ENCODE peak calls at places on chromosome 18, in seven cellular contexts. O is neuronal stem cell, V is stomach, R is body of pancreas, W is SK-N-SH, L is K562, P is pancreas. T is an unnamed sample.

GRCh38 chr18:70454705-70455322 is 166.0 kb downstream of the SOCS6 start:
- DNase-seq in O (peak; percentile 64), R (peak; percentile 26), V (no peak), L (peak; percentile 72), W (peak; percentile 55), P (no peak), T (peak; percentile 20)

GRCh38 chr18:38023871-38024270 is 458.3 kb upstream of the CELF4 start:
- DNase-seq in V (no peak), P (no peak), W (no peak), L (no peak), O (no peak), R (no peak), T (no peak)

GRCh38 chr18:51621103-51621969 is 423.9 kb upstream of the MEX3C start:
- DNase-seq in R (peak; percentile 72), W (peak; percentile 53), P (peak; percentile 26), L (peak; percentile 59), O (peak; percentile 81), V (peak; percentile 41), T (no peak)

GRCh38 chr18:34746614-34747013 is 36.5 kb downstream of the DTNA start:
- DNase-seq in W (no peak), V (no peak), O (no peak), L (no peak), R (no peak), P (no peak), T (no peak)

GRCh38 chr18:12645264-12645663 is 12.6 kb downstream of the SPIRE1 start:
- DNase-seq in O (no peak), V (no peak), W (no peak), L (no peak), R (no peak), P (no peak), T (no peak)

GRCh38 chr18:59822612-59823275 is 77.1 kb upstream of the PMAIP1 start:
- DNase-seq in W (no peak), O (no peak), R (no peak), L (no peak), V (no peak), P (no peak), T (no peak)

GRCh38 chr18:54734059-54734458 is 94.2 kb upstream of the RAB27B start:
- DNase-seq in V (no peak), O (no peak), R (no peak), P (no peak), L (peak; percentile 45), W (no peak), T (no peak)

GRCh38 chr18:28485918-28486317 is 309.0 kb upstream of the CDH2 start:
- DNase-seq in V (no peak), R (no peak), W (no peak), L (no peak), O (no peak), P (no peak), T (no peak)

GRCh38 chr18:77127769-77128671 is 4.6 kb downstream of the MBP start:
- DNase-seq in V (no peak), R (peak; percentile 68), P (peak; percentile 61), O (no peak), W (no peak), L (no peak), T (peak; percentile 20)

GRCh38 chr18:25724997-25725396 is 365.4 kb downstream of the SS18 start:
- DNase-seq in R (no peak), V (no peak), L (no peak), O (no peak), W (no peak), P (no peak), T (peak; percentile 9)

GRCh38 chr18:35756506-35757117 is 175.1 kb downstream of the GALNT1 start:
- DNase-seq in L (peak; percentile 69), R (peak; percentile 54), O (peak; percentile 58), W (peak; percentile 67), V (peak; percentile 40), P (peak; percentile 27), T (peak; percentile 55)

GRCh38 chr18:33871363-33872025 is 293.5 kb downstream of the ASXL3 start:
- DNase-seq in V (no peak), W (no peak), O (no peak), L (no peak), R (no peak), P (no peak), T (no peak)

GRCh38 chr18:23593720-23594119 is 7.4 kb upstream of the NPC1 start:
- DNase-seq in W (no peak), O (no peak), R (no peak), P (no peak), V (no peak), L (no peak), T (no peak)

GRCh38 chr18:9941660-9942059 is 27.8 kb downstream of the VAPA start:
- DNase-seq in W (no peak), V (no peak), P (no peak), R (no peak), O (no peak), L (no peak), T (no peak)
- H3K36me3 ChIP-seq in W (peaks cover 68% of the 10 kb centered on the region), V (peaks cover 87% of the 10 kb centered on the region), P (peaks cover 7% of the 10 kb centered on the region), R (peaks cover 16% of the 10 kb centered on the region), O (peaks cover 93% of the 10 kb centered on the region), L (peaks cover 97% of the 10 kb centered on the region), T (peaks cover 17% of the 10 kb centered on the region)

GRCh38 chr18:41131050-41131449 is 824.0 kb upstream of the PIK3C3 start:
- DNase-seq in L (no peak), V (no peak), O (no peak), W (no peak), R (no peak), P (no peak), T (no peak)

GRCh38 chr18:41128126-41128525 is 826.9 kb upstream of the PIK3C3 start:
- DNase-seq in V (no peak), W (no peak), L (no peak), O (no peak), P (no peak), R (no peak), T (no peak)

GRCh38 chr18:41121116-41121826 is 833.8 kb upstream of the PIK3C3 start:
- DNase-seq in V (no peak), L (no peak), R (no peak), O (peak; percentile 5), W (no peak), P (no peak), T (no peak)

GRCh38 chr18:41128545-41128944 is 826.5 kb upstream of the PIK3C3 start:
- DNase-seq in W (no peak), P (no peak), O (no peak), V (no peak), R (no peak), L (no peak), T (no peak)

GRCh38 chr18:41126541-41127235 is 828.3 kb upstream of the PIK3C3 start:
- DNase-seq in O (no peak), W (no peak), P (no peak), L (no peak), V (no peak), R (no peak), T (no peak)
- H3K4me1 ChIP-seq in O (no peaks in the 10 kb centered on the region), W (peaks cover 8% of the 10 kb centered on the region), P (no peaks in the 10 kb centered on the region), L (no peaks in the 10 kb centered on the region), V (no peaks in the 10 kb centered on the region), R (no peaks in the 10 kb centered on the region), T (no peaks in the 10 kb centered on the region)

GRCh38 chr18:9568186-9568585 is 46.2 kb downstream of the PPP4R1 start:
- DNase-seq in R (no peak), V (no peak), O (no peak), W (no peak), L (no peak), P (no peak), T (no peak)
- H3K36me3 ChIP-seq in R (peaks cover 5% of the 10 kb centered on the region), V (peaks cover 67% of the 10 kb centered on the region), O (peaks cover 100% of the 10 kb centered on the region), W (peaks cover 54% of the 10 kb centered on the region), L (peaks cover 83% of the 10 kb centered on the region), P (peaks cover 15% of the 10 kb centered on the region), T (peaks cover 14% of the 10 kb centered on the region)

GRCh38 chr18:9115984-9116383 is 13.5 kb downstream of the NDUFV2 start:
- DNase-seq in L (peak; percentile 52), O (no peak), W (no peak), P (no peak), V (no peak), R (no peak), T (no peak)
- H3K4me1 ChIP-seq in L (peaks cover 52% of the 10 kb centered on the region), O (no peaks in the 10 kb centered on the region), W (peaks cover 27% of the 10 kb centered on the region), P (peaks cover 33% of the 10 kb centered on the region), V (peaks cover 46% of the 10 kb centered on the region), R (peaks cover 60% of the 10 kb centered on the region), T (peaks cover 81% of the 10 kb centered on the region)

GRCh38 chr18:9561774-9562173 is 52.6 kb downstream of the PPP4R1 start:
- DNase-seq in L (no peak), O (no peak), P (no peak), V (no peak), W (no peak), R (no peak), T (no peak)
- H3K36me3 ChIP-seq in L (peaks cover 86% of the 10 kb centered on the region), O (peaks cover 100% of the 10 kb centered on the region), P (peaks cover 39% of the 10 kb centered on the region), V (peaks cover 76% of the 10 kb centered on the region), W (peaks cover 58% of the 10 kb centered on the region), R (peaks cover 27% of the 10 kb centered on the region), T (peaks cover 9% of the 10 kb centered on the region)

DNA sequence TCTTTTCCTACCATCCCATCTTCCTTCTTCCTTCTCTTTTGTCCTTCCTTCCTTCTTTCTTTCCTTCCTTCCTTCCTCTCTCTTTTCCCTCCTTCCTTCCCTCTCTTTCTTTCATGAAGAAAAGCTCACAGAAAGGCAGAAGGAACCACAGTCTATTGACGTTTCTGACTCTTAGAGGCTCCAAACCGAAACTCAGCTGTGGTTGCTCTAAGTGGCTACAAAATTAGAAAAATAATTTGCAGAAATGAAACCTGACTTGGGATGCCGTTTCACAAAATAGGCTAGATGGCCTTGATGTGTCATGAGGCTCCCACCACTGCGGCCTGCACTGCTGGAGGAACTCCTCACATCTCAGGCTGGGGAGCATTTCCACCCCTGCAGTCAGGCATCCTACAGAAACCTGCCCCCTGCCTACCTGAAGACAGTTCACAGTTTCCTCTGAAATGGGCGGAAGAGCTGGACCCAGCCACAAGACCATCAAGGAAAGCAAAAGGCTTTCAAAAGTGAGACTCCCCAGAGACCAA is 165.6 kb downstream of the SMAD7 start:
- DNase-seq in W (no peak), R (no peak), V (no peak), L (no peak), O (no peak), P (no peak), T (no peak)
- H3K4me1 ChIP-seq in W (peaks cover 31% of the 10 kb centered on the region), R (peaks cover 21% of the 10 kb centered on the region), V (peaks cover 35% of the 10 kb centered on the region), L (peaks cover 17% of the 10 kb centered on the region), O (peaks cover 30% of the 10 kb centered on the region), P (peaks cover 6% of the 10 kb centered on the region), T (peaks cover 16% of the 10 kb centered on the region)

T was measured in CD8-positive, alpha-beta memory T cell.